ENCODE peak calls at places on chromosomes 6 and 20, in five cellular contexts. L, D, N, O and W are unnamed samples.

GRCh38 chr20:51678041-51678697 is 90.0 kb downstream of the ATP9A start:
- DNase-seq in N (no peak), L (no peak), D (peak), O (no peak), W (no peak)

GRCh38 chr6:108841377-108841855 is 6.8 kb upstream of the ARMC2 start:
- DNase-seq in D (no peak), L (no peak), O (no peak), N (no peak), W (no peak)

GRCh38 chr6:135680964-135681913 is 170.3 kb upstream of the PDE7B start:
- DNase-seq in N (no peak), O (no peak), L (no peak), D (no peak), W (no peak)

GRCh38 chr6:81130071-81130470 is 622.4 kb downstream of the TENT5A start:
- DNase-seq in N (no peak), O (no peak), D (no peak), L (no peak), W (no peak)

GRCh38 chr6:18242062-18242851 is 22.1 kb downstream of the DEK start:
- DNase-seq in D (no peak), N (no peak), L (peak), O (peak), W (no peak)

GRCh38 chr6:5028921-5029320 is 25.1 kb upstream of the RPP40 start:
- DNase-seq in L (no peak), D (no peak), N (no peak), O (no peak), W (no peak)

GRCh38 chr6:121615493-121615892 is 180.0 kb downstream of the GJA1 start:
- DNase-seq in D (no peak), O (no peak), N (no peak), L (no peak), W (no peak)

GRCh38 chr6:154411076-154411475 is 54.5 kb upstream of the IPCEF1 start:
- DNase-seq in D (no peak), O (no peak), N (no peak), L (no peak), W (no peak)

GRCh38 chr6:79170915-79171314 is 63.6 kb downstream of the HMGN3 start:
- DNase-seq in D (no peak), O (no peak), N (no peak), L (peak), W (no peak)

GRCh38 chr6:89009624-89010059 is 46.2 kb upstream of the RNGTT start:
- DNase-seq in N (no peak), D (no peak), O (no peak), L (no peak), W (no peak)

GRCh38 chr6:106823058-106823457 is 151.5 kb downstream of the CD24 start:
- DNase-seq in L (no peak), N (no peak), O (no peak), D (no peak), W (no peak)

GRCh38 chr20:43448748-43449535 is 8.8 kb upstream of the SRSF6 start:
- DNase-seq in N (no peak), O (peak), L (peak), D (peak), W (peak)

GRCh38 chr6:137808836-137809315 is 58.2 kb upstream of the TNFAIP3 start:
- DNase-seq in D (no peak), O (no peak), L (no peak), N (no peak), W (no peak)

GRCh38 chr20:52242237-52243230 is 51.0 kb upstream of the ZFP64 start:
- DNase-seq in L (peak), N (no peak), O (peak), D (no peak), W (no peak)

GRCh38 chr6:99802396-99803031 is 191.5 kb downstream of the MCHR2 start:
- DNase-seq in L (no peak), D (no peak), O (no peak), N (peak), W (peak)

GRCh38 chr6:159252955-159253508 is 83.8 kb downstream of the FNDC1 start:
- DNase-seq in D (peak), L (peak), N (peak), O (no peak), W (peak)

GRCh38 chr20:41221614-41222218 is 84.4 kb downstream of the PLCG1 start:
- DNase-seq in N (no peak), D (no peak), O (no peak), L (no peak), W (no peak)

GRCh38 chr6:43009124-43009523 is 4.6 kb downstream of the MEA1 start:
- DNase-seq in O (peak), D (no peak), N (no peak), L (peak), W (no peak)

GRCh38 chr6:73134588-73134987 is 90.7 kb downstream of the KHDC1L start:
- DNase-seq in N (peak), D (peak), L (peak), O (peak), W (peak)

GRCh38 chr6:44072452-44072958 is 54.7 kb downstream of the MRPL14 start:
- DNase-seq in O (no peak), D (no peak), N (no peak), L (no peak), W (no peak)

GRCh38 chr20:39070484-39071231 is 108.5 kb downstream of the DHX35 start:
- DNase-seq in O (no peak), L (peak), N (no peak), D (no peak), W (no peak)

GRCh38 chr6:16947461-16948159 is 154.2 kb upstream of the STMND1 start:
- DNase-seq in D (no peak), O (peak), L (peak), N (peak), W (no peak)

GRCh38 chr6:157346371-157346770 is 23.1 kb upstream of the TMEM242 start:
- DNase-seq in N (no peak), O (no peak), D (no peak), L (no peak), W (no peak)

GRCh38 chr6:5569491-5569890 is 308.2 kb downstream of the FARS2 start:
- DNase-seq in O (peak), D (no peak), N (no peak), L (peak), W (no peak)

GRCh38 chr6:3592371-3592941 is 135.6 kb upstream of the SLC22A23 start:
- DNase-seq in N (no peak), O (peak), L (peak), D (no peak), W (no peak)

GRCh38 chr20:47489448-47489872 is 12.2 kb upstream of the NCOA3 start:
- DNase-seq in N (no peak), O (no peak), L (no peak), D (no peak), W (no peak)

GRCh38 chr6:158223926-158224325 is 55.8 kb downstream of the GTF2H5 start:
- DNase-seq in O (no peak), L (no peak), N (no peak), D (no peak), W (no peak)

GRCh38 chr6:52595000-52595795 is 18.3 kb upstream of the TRAM2 start:
- DNase-seq in N (no peak), O (peak), L (peak), D (no peak), W (peak)

GRCh38 chr6:37582309-37582708 is 82.6 kb upstream of the CCDC167 start:
- DNase-seq in O (no peak), N (no peak), L (no peak), D (no peak), W (no peak)

GRCh38 chr6:43668151-43669028 is 19.2 kb downstream of the MRPS18A start:
- DNase-seq in N (peak), D (peak), O (peak), L (peak), W (peak)

DNA sequence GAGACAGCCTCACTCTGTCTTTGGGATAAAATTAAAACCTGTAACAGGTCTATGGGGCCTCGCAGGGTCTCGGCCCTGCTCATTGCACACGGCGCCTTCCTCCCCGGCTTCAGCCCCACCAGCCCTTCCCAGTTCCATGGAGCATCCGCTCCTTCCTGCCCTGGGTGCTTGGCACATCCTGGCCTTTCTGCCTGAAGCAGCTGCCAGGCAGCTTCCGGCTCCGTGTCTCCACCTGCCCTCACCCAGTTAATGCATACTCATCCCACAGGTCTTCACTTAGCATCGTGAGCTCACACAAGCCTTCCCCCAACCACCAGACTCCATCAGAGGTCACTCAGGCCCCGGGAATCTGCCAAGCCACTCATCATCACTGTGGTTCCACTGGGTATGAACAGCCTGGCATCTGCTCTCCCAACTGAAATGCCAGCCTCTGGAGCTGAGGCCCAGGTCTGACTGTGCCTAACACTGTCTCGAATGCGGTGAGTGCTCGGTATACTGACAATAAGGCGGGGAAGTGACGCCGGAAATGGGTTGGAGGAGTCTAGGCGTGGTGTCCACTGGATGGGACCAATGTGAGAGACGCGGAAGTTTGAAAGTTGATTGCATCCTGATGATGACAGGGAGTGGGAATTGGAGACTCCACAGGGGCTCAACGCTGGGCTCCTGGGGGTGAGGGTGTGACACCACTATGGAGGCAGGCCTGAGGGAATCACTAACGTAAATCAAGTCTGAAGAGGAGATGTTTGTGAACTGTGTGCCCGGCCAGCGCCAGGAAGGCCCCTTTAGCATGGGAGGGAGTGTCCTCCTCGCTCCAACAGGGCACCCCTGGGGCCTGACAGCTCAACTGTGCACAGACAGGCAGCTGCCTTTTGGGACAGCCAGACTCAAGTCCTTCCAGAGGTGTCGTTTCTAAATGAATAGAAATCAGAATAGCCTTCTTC is 245.8 kb downstream of the TTLL2 start:
- DNase-seq in N (no peak), L (no peak), D (no peak), O (no peak), W (no peak)
- H2BK15ac ChIP-seq in N (no peak), L (no peak), D (peak), O (no peak), W (no peak)

GRCh38 chr20:3931664-3932063 is 42.5 kb downstream of the PANK2 start:
- DNase-seq in O (no peak), N (no peak), L (peak), D (no peak), W (no peak)

GRCh38 chr20:3933126-3933684 is 44.0 kb downstream of the PANK2 start:
- DNase-seq in L (no peak), N (no peak), O (no peak), D (no peak), W (no peak)

GRCh38 chr20:3934628-3935027 is 45.4 kb downstream of the PANK2 start:
- DNase-seq in N (no peak), D (no peak), O (no peak), L (peak), W (no peak)

GRCh38 chr20:3930265-3931206 is 41.3 kb downstream of the PANK2 start:
- DNase-seq in D (no peak), N (no peak), L (no peak), O (no peak), W (no peak)

GRCh38 chr20:3932277-3933073 is 43.3 kb downstream of the PANK2 start:
- DNase-seq in L (peak), O (peak), D (no peak), N (no peak), W (no peak)
- H2AFZ ChIP-seq in L (no peak), O (no peak), D (no peak), N (no peak), W (no peak)

DNA sequence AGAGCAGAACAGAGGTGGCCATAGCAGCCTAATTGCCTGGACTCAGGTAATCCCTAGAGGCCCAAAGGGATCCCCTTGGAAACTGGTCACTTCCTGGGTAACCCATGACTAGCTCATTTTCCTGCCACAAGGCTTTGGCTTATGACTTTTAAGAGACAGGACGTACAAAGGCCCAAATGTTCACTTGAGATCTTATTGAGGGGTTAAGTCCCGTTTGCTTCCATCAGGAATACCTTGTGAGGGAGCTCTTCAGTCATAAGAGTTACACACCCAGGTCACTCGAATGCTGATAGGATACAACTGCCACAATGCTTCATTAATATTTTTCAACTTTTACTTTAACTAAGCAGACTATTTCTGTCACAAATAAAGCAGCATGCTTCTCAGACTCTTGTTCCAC is 51.7 kb downstream of the TMEM170B start:
- DNase-seq in D (no peak), N (no peak), L (peak), O (no peak), W (no peak)
- H2BK15ac ChIP-seq in D (no peak), N (no peak), L (peak), O (no peak), W (no peak)

GRCh38 chr20:54091120-54091480 is 20.7 kb upstream of the BCAS1 start:
- DNase-seq in D (no peak), O (no peak), L (no peak), N (no peak), W (no peak)

GRCh38 chr20:54094268-54094580 is 23.8 kb upstream of the BCAS1 start:
- DNase-seq in L (no peak), O (no peak), D (no peak), N (no peak), W (no peak)

GRCh38 chr20:54093423-54094267 is 23.3 kb upstream of the BCAS1 start:
- DNase-seq in L (no peak), N (no peak), D (no peak), O (no peak), W (no peak)

GRCh38 chr20:54090230-54091119 is 20.1 kb upstream of the BCAS1 start:
- DNase-seq in L (no peak), N (no peak), O (no peak), D (no peak), W (no peak)

GRCh38 chr20:54092021-54092420 is 21.6 kb upstream of the BCAS1 start:
- DNase-seq in N (no peak), D (no peak), O (no peak), L (no peak), W (no peak)
- H2AFZ ChIP-seq in N (no peak), D (no peak), O (no peak), L (no peak), W (no peak)

DNA sequence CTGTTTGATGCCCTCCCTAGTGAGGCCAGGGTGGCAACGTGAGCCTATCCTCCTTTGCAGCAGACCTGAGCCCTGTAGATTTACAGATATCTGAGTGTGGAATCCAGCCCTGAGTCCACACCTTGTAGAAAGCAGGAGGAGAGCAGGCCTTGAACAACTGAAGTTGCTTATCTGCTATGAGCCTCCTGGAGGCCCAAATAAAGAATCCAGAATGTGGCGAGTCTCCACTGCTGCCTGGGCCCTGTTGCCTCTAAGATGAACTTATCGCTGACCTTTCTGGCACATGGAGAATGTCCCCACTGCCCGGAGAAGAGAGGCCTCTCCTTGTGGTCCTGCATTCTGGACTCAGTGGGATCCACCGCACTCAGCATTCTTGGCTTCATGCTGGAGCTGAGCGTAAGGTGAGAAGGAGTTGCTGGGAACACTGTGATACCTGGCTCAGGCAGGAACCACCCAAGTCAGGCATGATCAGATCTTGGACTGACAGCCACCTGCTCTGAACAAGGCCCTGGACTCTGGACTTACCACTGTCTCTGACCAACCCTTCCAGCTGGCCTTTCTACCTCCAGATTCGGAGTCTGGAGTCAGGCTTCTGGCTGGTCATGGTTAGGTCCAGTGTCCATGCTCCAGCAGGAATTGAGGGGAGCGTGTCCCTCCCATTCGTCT is 5.8 kb upstream of the MANBAL start:
- DNase-seq in N (no peak), O (no peak), D (no peak), L (no peak), W (no peak)
- H2BK15ac ChIP-seq in N (no peak), O (no peak), D (no peak), L (peak), W (no peak)

DNA sequence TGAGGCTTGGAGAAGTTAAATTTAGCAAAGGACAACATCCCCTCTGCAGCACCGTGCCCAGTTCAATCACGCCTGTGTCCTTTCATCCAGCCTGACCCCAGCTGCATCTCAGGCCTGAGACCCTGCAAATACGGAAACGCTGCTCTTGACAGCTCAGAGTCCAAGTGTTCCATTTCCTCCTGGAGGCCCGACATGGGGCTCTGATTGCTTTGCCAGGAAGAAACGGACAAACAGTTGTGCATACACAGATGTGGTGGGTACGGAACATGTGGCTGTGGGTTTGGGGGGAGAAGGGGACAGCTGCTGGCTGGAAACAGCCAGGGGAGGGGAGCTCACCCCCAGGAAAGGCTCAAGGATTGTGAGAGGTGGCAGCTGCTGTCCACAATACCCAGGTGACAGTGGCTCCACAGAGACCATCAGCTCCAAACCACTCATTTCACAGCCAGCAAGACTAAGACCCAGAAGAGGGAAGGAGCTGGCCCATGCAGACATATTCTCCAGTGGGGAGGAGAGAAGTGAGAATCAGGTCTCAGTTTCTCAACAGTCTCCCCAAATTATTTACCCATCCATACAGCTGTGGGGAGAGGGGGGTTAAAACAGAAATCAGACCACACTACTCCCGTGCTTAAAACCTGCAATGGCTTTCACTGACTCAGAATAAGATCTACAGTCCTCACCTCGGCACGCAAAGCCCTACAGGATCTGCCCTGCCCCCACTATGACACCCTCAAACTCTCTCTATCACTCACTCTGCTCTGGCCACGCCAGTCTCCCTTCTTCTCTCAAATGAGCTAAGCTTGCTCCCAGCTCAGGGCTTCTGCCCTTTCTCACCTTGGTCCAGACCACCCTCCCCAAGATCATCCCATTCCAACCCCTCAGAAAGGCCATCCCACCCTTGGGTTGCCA is 89.1 kb downstream of the PREX1 start:
- DNase-seq in O (no peak), D (no peak), N (no peak), L (no peak), W (no peak)
- H2AFZ ChIP-seq in O (no peak), D (no peak), N (no peak), L (peak), W (no peak)

DNA sequence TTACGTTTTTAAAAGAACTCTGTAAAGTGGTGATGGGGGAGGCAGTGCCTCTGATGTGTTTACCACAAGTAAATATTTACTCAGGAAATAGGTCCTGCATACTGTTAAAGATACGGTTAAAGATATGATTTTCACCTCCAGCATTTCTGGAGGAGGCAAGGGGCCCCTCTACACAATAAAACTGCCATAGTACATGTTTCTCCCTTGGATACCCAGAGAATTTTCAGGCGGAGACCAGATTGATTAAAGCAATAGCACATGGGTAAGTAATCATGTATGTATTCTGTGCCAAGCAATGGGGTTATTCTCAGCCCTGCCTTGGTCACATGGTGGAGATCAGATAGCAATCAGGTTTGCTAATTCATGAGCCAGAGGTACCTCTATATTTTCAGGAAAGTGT is 9.6 kb downstream of the RIPOR2 start:
- DNase-seq in N (no peak), L (no peak), D (no peak), O (no peak), W (no peak)
- H2BK15ac ChIP-seq in N (no peak), L (peak), D (no peak), O (no peak), W (no peak)